ENCODE peak calls at places on chromosomes 13 and 19, in ten cellular contexts. Q, S, F, V, R, Y, D, P, O and G are unnamed samples.

GRCh38 chr19:55655648-55656040 is 809 bp downstream of the U2AF2 start:
- DNase-seq in D (no peak), P (no peak), Q (no peak), Y (no peak), R (no peak), V (no peak), S (no peak), O (no peak), F (no peak), G (no peak)

GRCh38 chr19:40962460-40962961 is 28.6 kb upstream of the CYP2B6 start:
- DNase-seq in Y (no peak), D (peak; percentile 1), F (no peak), S (no peak), P (peak; percentile 82), R (no peak), V (no peak), Q (peak; percentile 8), O (no peak), G (no peak)

GRCh38 chr19:43265664-43266025 is 3.7 kb downstream of the PSG9 start:
- DNase-seq in D (no peak), F (no peak), S (no peak), V (peak; percentile 11), Q (no peak), Y (no peak), R (no peak), O (no peak), P (no peak), G (no peak)

GRCh38 chr19:12777217-12778019 is 2.1 kb upstream of the HOOK2 start:
- DNase-seq in V (peak; percentile 68), R (peak; percentile 58), S (peak; percentile 74), Y (peak; percentile 83), P (peak; percentile 77), D (peak; percentile 72), Q (no peak), O (peak; percentile 61), F (peak; percentile 83), G (peak; percentile 58)

GRCh38 chr13:40187836-40188591 is 478.4 kb downstream of the FOXO1 start:
- DNase-seq in V (no peak), P (no peak), Y (no peak), S (peak; percentile 20), R (no peak), Q (no peak), F (no peak), D (no peak), O (no peak), G (peak; percentile 33)

GRCh38 chr13:22903925-22904324 is 276.9 kb upstream of the SGCG start:
- DNase-seq in V (no peak), P (no peak), Y (no peak), O (no peak), S (no peak), D (no peak), Q (no peak), R (no peak), F (no peak), G (no peak)

GRCh38 chr13:23025848-23026608 is 154.8 kb upstream of the SGCG start:
- DNase-seq in S (no peak), V (no peak), O (no peak), Y (no peak), D (no peak), R (no peak), F (no peak), Q (no peak), P (no peak), G (no peak)

GRCh38 chr13:36432106-36432544 is at the start of gene CCNA1:
- DNase-seq in P (peak; percentile 10), S (no peak), V (no peak), D (no peak), F (peak; percentile 62), Q (no peak), R (no peak), Y (peak; percentile 15), O (peak; percentile 40), G (no peak)

DNA sequence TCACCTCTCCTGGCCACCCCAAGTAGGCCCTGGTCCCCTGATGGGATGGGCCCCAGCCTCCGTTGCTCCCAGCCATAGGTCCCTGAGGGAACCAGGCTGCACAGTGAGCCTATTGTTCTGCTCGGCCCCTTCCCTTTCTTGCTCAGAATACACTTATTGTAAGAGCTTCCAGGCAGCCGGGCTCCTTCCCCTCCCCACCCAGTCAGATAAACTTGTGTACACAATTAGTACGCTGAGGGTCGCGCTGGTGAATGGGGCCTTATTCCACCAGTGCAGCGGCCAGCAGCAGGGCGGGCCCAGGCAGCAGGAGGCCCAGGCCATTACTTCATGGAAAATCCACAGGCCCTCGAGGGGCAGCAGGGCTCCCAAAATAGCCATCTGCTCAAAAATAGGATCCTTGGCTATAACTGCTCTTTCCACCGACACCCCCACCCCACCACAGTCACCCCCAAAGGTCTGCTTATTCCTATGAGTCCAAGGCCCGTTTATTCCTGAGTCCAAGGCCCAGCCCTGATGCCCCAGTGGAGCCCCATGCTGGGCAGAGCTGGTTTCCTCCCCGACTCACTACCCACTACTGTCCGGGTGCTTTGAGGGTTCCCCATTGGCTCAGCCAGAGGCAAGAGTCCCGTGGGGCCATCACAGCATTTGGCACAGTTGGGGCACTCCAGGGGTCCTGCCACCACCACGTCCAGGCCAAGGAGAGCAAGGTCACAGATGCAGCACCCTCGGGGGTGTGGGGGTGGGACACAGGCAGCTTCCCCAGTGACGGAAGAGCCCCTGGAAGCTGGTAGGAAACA is 22.1 kb downstream of the CAPN12 start:
- DNase-seq in Y (peak; percentile 85), Q (no peak), V (no peak), P (no peak), D (no peak), F (peak; percentile 88), R (no peak), S (no peak), O (peak; percentile 97), G (no peak)
- H3K4me3 ChIP-seq in Y (no peak overlapping the region), Q (no peak overlapping the region), V (no peak overlapping the region), P (no peak overlapping the region), D (no peak overlapping the region), F (no peak overlapping the region), R (no peak overlapping the region), S (no peak overlapping the region), O (no peak overlapping the region), G (no peak overlapping the region)

DNA sequence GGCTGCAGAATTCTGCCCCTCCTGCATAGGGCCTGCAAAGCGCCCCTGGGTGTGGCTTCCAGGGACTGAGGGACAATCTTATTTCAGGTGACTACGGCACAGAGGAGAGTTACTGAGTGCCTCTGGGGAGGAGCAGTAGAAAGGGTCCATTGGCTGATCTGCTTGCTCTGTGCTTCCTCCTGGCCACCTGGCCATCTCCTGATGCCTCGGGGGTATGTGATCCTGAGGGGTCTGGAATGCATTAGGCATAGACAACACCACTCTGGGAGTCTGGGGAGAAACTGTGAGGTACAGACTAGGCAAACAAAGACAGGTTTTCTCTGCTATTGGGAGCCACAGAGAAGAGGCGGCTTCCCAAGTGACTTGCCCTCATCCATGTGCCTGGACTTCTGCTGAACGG is 2.8 kb downstream of the KCTD15 start:
- DNase-seq in D (no peak), V (no peak), Q (no peak), Y (no peak), O (no peak), F (no peak), P (no peak), R (no peak), S (no peak), G (no peak)
- H3K4me3 ChIP-seq in D (no peak overlapping the region), V (no peak overlapping the region), Q (no peak overlapping the region), Y (peak overlapping the region; percentile 88), O (no peak overlapping the region), F (no peak overlapping the region), P (no peak overlapping the region), R (no peak overlapping the region), S (no peak overlapping the region), G (no peak overlapping the region)

GRCh38 chr13:26883613-26884257 is 123.1 kb upstream of the GPR12 start:
- DNase-seq in O (no peak), F (no peak), D (no peak), S (no peak), V (no peak), Y (no peak), Q (no peak), P (no peak), R (no peak), G (no peak)

GRCh38 chr13:26878465-26878864 is 117.9 kb upstream of the GPR12 start:
- DNase-seq in Y (no peak), F (no peak), V (no peak), R (no peak), S (no peak), Q (no peak), D (no peak), P (no peak), O (no peak), G (no peak)

GRCh38 chr13:26881154-26881553 is 120.6 kb upstream of the GPR12 start:
- DNase-seq in Y (peak; percentile 11), V (peak; percentile 47), R (no peak), S (no peak), D (no peak), O (no peak), Q (no peak), P (no peak), F (no peak), G (no peak)

GRCh38 chr13:26882731-26883130 is 122.1 kb upstream of the GPR12 start:
- DNase-seq in P (no peak), V (no peak), R (no peak), Y (no peak), D (no peak), F (no peak), Q (no peak), O (no peak), S (no peak), G (no peak)

GRCh38 chr13:26880741-26881140 is 120.2 kb upstream of the GPR12 start:
- DNase-seq in Y (no peak), O (no peak), Q (no peak), F (no peak), D (no peak), S (no peak), V (peak; percentile 2), R (no peak), P (no peak), G (no peak)
- H3K4me3 ChIP-seq in Y (no peak overlapping the region), O (no peak overlapping the region), Q (no peak overlapping the region), F (no peak overlapping the region), D (no peak overlapping the region), S (no peak overlapping the region), V (peak overlapping the region; percentile 11), R (no peak overlapping the region), P (no peak overlapping the region), G (no peak overlapping the region)

GRCh38 chr19:955803-956746 is 28.1 kb upstream of the WDR18 start:
- DNase-seq in S (no peak), P (no peak), Y (no peak), O (no peak), F (peak; percentile 17), Q (no peak), D (no peak), V (no peak), R (no peak), G (no peak)

GRCh38 chr19:954672-955494 is 29.0 kb downstream of the ARID3A start:
- DNase-seq in R (no peak), O (no peak), S (no peak), Q (no peak), D (no peak), F (no peak), V (no peak), P (no peak), Y (no peak), G (no peak)

GRCh38 chr19:952680-953500 is 27.1 kb downstream of the ARID3A start:
- DNase-seq in D (no peak), S (no peak), Y (no peak), R (no peak), O (no peak), P (no peak), V (no peak), Q (no peak), F (no peak), G (no peak)

GRCh38 chr19:953501-954271 is 27.9 kb downstream of the ARID3A start:
- DNase-seq in D (no peak), R (no peak), O (no peak), Y (no peak), S (no peak), Q (no peak), V (no peak), F (peak; percentile 33), P (no peak), G (no peak)

GRCh38 chr19:954272-954671 is 28.4 kb downstream of the ARID3A start:
- DNase-seq in S (no peak), R (no peak), P (no peak), Y (no peak), O (no peak), D (no peak), Q (no peak), F (no peak), V (no peak), G (no peak)
- H3K4me3 ChIP-seq in S (no peak overlapping the region), R (no peak overlapping the region), P (no peak overlapping the region), Y (no peak overlapping the region), O (no peak overlapping the region), D (no peak overlapping the region), Q (no peak overlapping the region), F (no peak overlapping the region), V (no peak overlapping the region), G (no peak overlapping the region)